ENCODE peak calls at places on chromosomes 12 and 14, in nine cellular contexts. R, G, I, D, S, A, H, U and V are unnamed samples.
A peak's percentile ranks its signal among the peaks of the same experiment; 100 is the strongest.

GRCh38 chr12:14443531-14443930 is 78.0 kb downstream of the ATF7IP start:
- DNase-seq in R (no peak), G (no peak), I (no peak), D (no peak), S (no peak), A (no peak), H (peak; percentile 58), U (no peak), V (no peak)

GRCh38 chr14:32594766-32595165 is 265.7 kb downstream of the AKAP6 start:
- DNase-seq in R (no peak), G (no peak), I (no peak), D (peak; percentile 68), S (no peak), A (no peak), H (peak; percentile 86), U (no peak), V (no peak)

GRCh38 chr14:31127690-31128089 is 79.9 kb downstream of the HECTD1 start:
- DNase-seq in R (no peak), G (no peak), I (no peak), D (no peak), S (no peak), A (no peak), H (no peak), U (no peak), V (no peak)

GRCh38 chr14:29061702-29062101 is 295.1 kb downstream of the FOXG1 start:
- DNase-seq in R (no peak), G (no peak), I (no peak), D (no peak), S (no peak), A (no peak), H (no peak), U (no peak), V (no peak)

GRCh38 chr14:29475641-29476040 is 452.0 kb downstream of the PRKD1 start:
- DNase-seq in R (no peak), G (no peak), I (no peak), D (peak; percentile 56), S (no peak), A (no peak), H (no peak), U (no peak), V (no peak)

GRCh38 chr14:64721391-64721791 is 17.2 kb downstream of the PLEKHG3 start:
- DNase-seq in R (no peak), G (peak; percentile 53), I (peak; percentile 44), D (peak; percentile 26), S (no peak), A (no peak), H (peak; percentile 76), U (no peak), V (no peak)

GRCh38 chr14:37591311-37591940 is 3.6 kb downstream of the FOXA1 start:
- DNase-seq in R (no peak), G (no peak), I (no peak), D (no peak), S (no peak), A (no peak), H (no peak), U (no peak), V (no peak)

GRCh38 chr14:93959239-93960107 is 16.9 kb downstream of the ASB2 start:
- DNase-seq in R (peak; percentile 78), G (peak; percentile 77), I (peak; percentile 90), D (peak; percentile 89), S (no peak), A (peak; percentile 87), H (peak; percentile 83), U (no peak), V (peak; percentile 100)

GRCh38 chr14:72646861-72647528 is 246.9 kb downstream of the DPF3 start:
- DNase-seq in R (no peak), G (no peak), I (no peak), D (no peak), S (no peak), A (no peak), H (peak; percentile 88), U (no peak), V (no peak)

GRCh38 chr14:105854600-105855245 is 328.3 kb downstream of the TMEM121 start:
- DNase-seq in R (peak; percentile 9), G (no peak), I (no peak), D (no peak), S (no peak), A (no peak), H (no peak), U (no peak), V (no peak)

GRCh38 chr12:110856517-110856916 is 9.7 kb downstream of the CCDC63 start:
- DNase-seq in R (no peak), G (no peak), I (no peak), D (no peak), S (no peak), A (no peak), H (no peak), U (no peak), V (no peak)